ENCODE peak calls at places on chromosome 7, in four cellular contexts. One of them, this sample, is unnamed.

GRCh38 chr7:44881610-44882009 is 3.7 kb downstream of the PURB start:
- DNase-seq in left ventricle myocardium inferior: no peak
- DNase-seq in skeletal muscle cell: peak; percentile 53
- DNase-seq in foreskin fibroblast: peak; percentile 65
- DNase-seq in this sample: no peak

GRCh38 chr7:99551329-99551728 is 585 bp downstream of the FAM200A start:
- DNase-seq in skeletal muscle cell: no peak
- DNase-seq in left ventricle myocardium inferior: no peak
- DNase-seq in foreskin fibroblast: peak; percentile 36
- DNase-seq in this sample: peak; percentile 70

GRCh38 chr7:110944966-110945644 is 145.8 kb upstream of the LRRN3 start:
- DNase-seq in foreskin fibroblast: peak; percentile 26
- DNase-seq in skeletal muscle cell: no peak
- DNase-seq in left ventricle myocardium inferior: no peak
- DNase-seq in this sample: no peak

GRCh38 chr7:85776691-85777363 is 590.0 kb upstream of the SEMA3D start:
- DNase-seq in foreskin fibroblast: peak; percentile 8
- DNase-seq in left ventricle myocardium inferior: no peak
- DNase-seq in skeletal muscle cell: no peak
- DNase-seq in this sample: no peak

GRCh38 chr7:77799078-77799964 is 748 bp downstream of the PHTF2 start:
- DNase-seq in skeletal muscle cell: no peak
- DNase-seq in foreskin fibroblast: peak; percentile 55
- DNase-seq in left ventricle myocardium inferior: peak; percentile 36
- DNase-seq in this sample: peak; percentile 46

GRCh38 chr7:8564296-8564695 is 130.9 kb downstream of the NXPH1 start:
- DNase-seq in left ventricle myocardium inferior: no peak
- DNase-seq in skeletal muscle cell: no peak
- DNase-seq in foreskin fibroblast: no peak
- DNase-seq in this sample: no peak

GRCh38 chr7:91249506-91250233 is 14.6 kb upstream of the FZD1 start:
- DNase-seq in foreskin fibroblast: peak; percentile 87
- DNase-seq in skeletal muscle cell: no peak
- DNase-seq in left ventricle myocardium inferior: no peak
- DNase-seq in this sample: no peak

GRCh38 chr7:137245186-137245585 is 98.3 kb downstream of the PTN start:
- DNase-seq in left ventricle myocardium inferior: no peak
- DNase-seq in skeletal muscle cell: no peak
- DNase-seq in foreskin fibroblast: peak; percentile 1
- DNase-seq in this sample: no peak

GRCh38 chr7:4833691-4834600 is 27.9 kb downstream of the PAPOLB start:
- DNase-seq in left ventricle myocardium inferior: no peak
- DNase-seq in skeletal muscle cell: no peak
- DNase-seq in foreskin fibroblast: no peak
- DNase-seq in this sample: no peak

GRCh38 chr7:123034106-123034505 is 38.6 kb upstream of the TAS2R16 start:
- DNase-seq in left ventricle myocardium inferior: no peak
- DNase-seq in skeletal muscle cell: no peak
- DNase-seq in foreskin fibroblast: no peak
- DNase-seq in this sample: no peak

GRCh38 chr7:30888783-30889182 is 22.9 kb upstream of the AQP1 start:
- DNase-seq in foreskin fibroblast: peak; percentile 95
- DNase-seq in left ventricle myocardium inferior: no peak
- DNase-seq in skeletal muscle cell: peak; percentile 64
- DNase-seq in this sample: peak; percentile 99

GRCh38 chr7:36475371-36475770 is 85.7 kb downstream of the ANLN start:
- DNase-seq in left ventricle myocardium inferior: no peak
- DNase-seq in foreskin fibroblast: no peak
- DNase-seq in skeletal muscle cell: no peak
- DNase-seq in this sample: no peak

GRCh38 chr7:36040679-36041078 is 112.4 kb upstream of the EEPD1 start:
- DNase-seq in skeletal muscle cell: no peak
- DNase-seq in left ventricle myocardium inferior: no peak
- DNase-seq in foreskin fibroblast: peak; percentile 58
- DNase-seq in this sample: peak; percentile 88

GRCh38 chr7:75639071-75639892 is 99.5 kb downstream of the HIP1 start:
- DNase-seq in left ventricle myocardium inferior: peak; percentile 53
- DNase-seq in foreskin fibroblast: peak; percentile 63
- DNase-seq in skeletal muscle cell: no peak
- DNase-seq in this sample: peak; percentile 94

GRCh38 chr7:45324683-45325237 is 167.2 kb downstream of the RAMP3 start:
- DNase-seq in skeletal muscle cell: no peak
- DNase-seq in left ventricle myocardium inferior: no peak
- DNase-seq in foreskin fibroblast: no peak
- DNase-seq in this sample: no peak

GRCh38 chr7:5222861-5223411 is 32.9 kb downstream of the WIPI2 start:
- DNase-seq in left ventricle myocardium inferior: no peak
- DNase-seq in foreskin fibroblast: no peak
- DNase-seq in skeletal muscle cell: no peak
- DNase-seq in this sample: no peak

GRCh38 chr7:81846398-81846797 is 76.6 kb upstream of the HGF start:
- DNase-seq in foreskin fibroblast: peak; percentile 78
- DNase-seq in skeletal muscle cell: peak; percentile 56
- DNase-seq in left ventricle myocardium inferior: no peak
- DNase-seq in this sample: peak; percentile 1

GRCh38 chr7:152120210-152120609 is 94.7 kb downstream of the GALNT11 start:
- DNase-seq in foreskin fibroblast: no peak
- DNase-seq in left ventricle myocardium inferior: no peak
- DNase-seq in skeletal muscle cell: no peak
- DNase-seq in this sample: no peak

GRCh38 chr7:153948055-153948454 is 104.1 kb upstream of the DPP6 start:
- DNase-seq in skeletal muscle cell: no peak
- DNase-seq in left ventricle myocardium inferior: no peak
- DNase-seq in foreskin fibroblast: no peak
- DNase-seq in this sample: no peak

GRCh38 chr7:30412810-30413504 is 65.6 kb downstream of the NOD1 start:
- DNase-seq in foreskin fibroblast: peak; percentile 88
- DNase-seq in skeletal muscle cell: peak; percentile 49
- DNase-seq in left ventricle myocardium inferior: no peak
- DNase-seq in this sample: peak; percentile 95

GRCh38 chr7:2710256-2710655 is 22.3 kb downstream of the AMZ1 start:
- DNase-seq in skeletal muscle cell: no peak
- DNase-seq in left ventricle myocardium inferior: no peak
- DNase-seq in foreskin fibroblast: no peak
- DNase-seq in this sample: no peak

GRCh38 chr7:133126422-133126821 is 44.5 kb upstream of the CHCHD3 start:
- DNase-seq in foreskin fibroblast: no peak
- DNase-seq in skeletal muscle cell: no peak
- DNase-seq in left ventricle myocardium inferior: no peak
- DNase-seq in this sample: no peak

GRCh38 chr7:36726311-36726710 is 2.0 kb upstream of the AOAH start:
- DNase-seq in skeletal muscle cell: no peak
- DNase-seq in foreskin fibroblast: no peak
- DNase-seq in left ventricle myocardium inferior: no peak
- DNase-seq in this sample: no peak

GRCh38 chr7:37182011-37182478 is 266.6 kb downstream of the ELMO1 start:
- DNase-seq in foreskin fibroblast: peak; percentile 77
- DNase-seq in left ventricle myocardium inferior: peak; percentile 78
- DNase-seq in skeletal muscle cell: peak; percentile 17
- DNase-seq in this sample: peak; percentile 83

GRCh38 chr7:136687693-136688322 is 180.6 kb upstream of the CHRM2 start:
- DNase-seq in foreskin fibroblast: peak; percentile 9
- DNase-seq in left ventricle myocardium inferior: no peak
- DNase-seq in skeletal muscle cell: no peak
- DNase-seq in this sample: peak; percentile 23

GRCh38 chr7:82699773-82700186 is 256.2 kb upstream of the CACNA2D1 start:
- DNase-seq in foreskin fibroblast: peak; percentile 83
- DNase-seq in skeletal muscle cell: no peak
- DNase-seq in left ventricle myocardium inferior: no peak
- DNase-seq in this sample: peak; percentile 36

GRCh38 chr7:74671573-74671972 is 14.1 kb downstream of the GTF2I start:
- DNase-seq in left ventricle myocardium inferior: no peak
- DNase-seq in foreskin fibroblast: no peak
- DNase-seq in skeletal muscle cell: no peak
- DNase-seq in this sample: no peak

GRCh38 chr7:155769701-155770100 is 42.6 kb downstream of the SHH start:
- DNase-seq in left ventricle myocardium inferior: no peak
- DNase-seq in skeletal muscle cell: no peak
- DNase-seq in foreskin fibroblast: peak; percentile 79
- DNase-seq in this sample: no peak

GRCh38 chr7:70459546-70459945 is 672.4 kb upstream of the GALNT17 start:
- DNase-seq in left ventricle myocardium inferior: no peak
- DNase-seq in skeletal muscle cell: no peak
- DNase-seq in foreskin fibroblast: no peak
- DNase-seq in this sample: no peak

GRCh38 chr7:114158275-114158674 is 239.5 kb upstream of the PPP1R3A start:
- DNase-seq in left ventricle myocardium inferior: no peak
- DNase-seq in foreskin fibroblast: no peak
- DNase-seq in skeletal muscle cell: no peak
- DNase-seq in this sample: no peak

GRCh38 chr7:102973096-102973802 is 60.4 kb downstream of the LRRC17 start:
- DNase-seq in skeletal muscle cell: no peak
- DNase-seq in foreskin fibroblast: no peak
- DNase-seq in left ventricle myocardium inferior: no peak
- DNase-seq in this sample: no peak

GRCh38 chr7:141631525-141631924 is 70.4 kb downstream of the DENND11 start:
- DNase-seq in left ventricle myocardium inferior: no peak
- DNase-seq in foreskin fibroblast: no peak
- DNase-seq in skeletal muscle cell: no peak
- DNase-seq in this sample: no peak

GRCh38 chr7:116265881-116266280 is 55.5 kb downstream of the TES start:
- DNase-seq in left ventricle myocardium inferior: no peak
- DNase-seq in foreskin fibroblast: peak; percentile 60
- DNase-seq in skeletal muscle cell: no peak
- DNase-seq in this sample: no peak

GRCh38 chr7:106273009-106273695 is 11.6 kb downstream of the NAMPT start:
- DNase-seq in skeletal muscle cell: no peak
- DNase-seq in left ventricle myocardium inferior: no peak
- DNase-seq in foreskin fibroblast: no peak
- DNase-seq in this sample: no peak

GRCh38 chr7:73891178-73891885 is 30.4 kb downstream of the TMEM270 start:
- DNase-seq in left ventricle myocardium inferior: no peak
- DNase-seq in skeletal muscle cell: no peak
- DNase-seq in foreskin fibroblast: peak; percentile 43
- DNase-seq in this sample: peak; percentile 88

DNA sequence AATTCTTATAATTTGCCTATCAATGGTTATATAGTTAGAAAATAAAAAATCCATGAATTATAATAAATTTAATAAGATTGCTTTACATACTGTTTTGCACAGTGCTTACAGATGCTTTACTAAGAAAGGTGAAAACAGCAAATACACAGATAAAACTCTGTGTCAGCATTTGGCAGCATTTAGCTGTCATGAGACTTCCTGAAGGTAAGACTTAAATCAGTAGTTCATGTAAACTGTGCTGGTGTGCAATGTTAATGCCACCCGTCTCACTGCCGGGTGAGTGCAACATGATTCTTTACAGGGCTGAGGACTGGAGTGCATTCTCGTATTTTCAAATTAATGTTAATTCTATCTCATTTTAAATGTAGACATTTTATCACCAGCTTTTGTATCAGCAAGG is 326.2 kb upstream of the POT1 start:
- DNase-seq in left ventricle myocardium inferior: no peak
- DNase-seq in skeletal muscle cell: no peak
- DNase-seq in foreskin fibroblast: no peak
- DNase-seq in this sample: no peak
- H3K4me3 ChIP-seq in left ventricle myocardium inferior: no peak overlapping the region
- H3K4me3 ChIP-seq in skeletal muscle cell: no peak overlapping the region
- H3K4me3 ChIP-seq in foreskin fibroblast: no peak overlapping the region
- H3K4me3 ChIP-seq in this sample: no peak overlapping the region

DNA sequence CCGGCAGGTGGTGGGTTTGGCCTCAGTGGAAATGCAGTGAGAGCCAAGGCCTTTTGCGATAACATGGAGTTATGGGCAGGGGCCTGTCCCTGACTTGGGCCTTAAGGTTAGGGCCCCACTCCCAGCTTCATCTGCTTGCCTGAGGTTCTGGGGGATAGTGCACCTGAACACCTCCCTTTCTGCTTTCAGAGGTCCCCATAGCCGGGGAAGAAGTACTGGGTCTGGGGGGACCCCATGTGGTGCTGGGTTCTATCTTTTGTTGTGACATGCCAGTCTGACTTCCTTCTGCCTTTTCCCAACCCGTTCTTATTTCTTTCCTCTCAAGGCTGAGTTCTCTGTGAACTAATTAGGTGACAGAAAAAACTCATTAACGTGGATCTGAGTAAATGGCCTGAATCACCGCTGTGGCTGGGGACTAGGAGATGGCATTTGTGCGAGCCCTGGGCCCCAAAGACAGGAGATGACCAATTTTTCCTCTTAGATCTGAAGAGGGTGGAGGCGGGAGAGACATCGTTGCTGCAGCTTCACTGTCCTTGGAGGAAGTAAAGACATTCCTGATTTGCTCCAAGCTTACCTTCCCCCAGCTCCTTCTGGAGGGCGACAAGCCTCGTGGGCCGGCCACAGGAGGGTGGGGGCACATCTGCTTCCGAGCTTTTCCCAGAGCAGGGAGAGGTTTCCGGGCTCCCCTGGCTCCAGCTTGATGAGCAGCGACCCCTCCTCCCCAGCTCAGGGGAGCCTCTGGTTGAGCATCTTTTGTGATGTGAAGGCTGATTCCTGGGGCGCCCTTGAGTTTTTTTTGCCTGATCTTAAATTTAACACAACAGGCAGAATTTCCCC is 2.0 kb downstream of the AGAP3 start:
- DNase-seq in skeletal muscle cell: no peak
- DNase-seq in foreskin fibroblast: peak; percentile 58
- DNase-seq in left ventricle myocardium inferior: no peak
- DNase-seq in this sample: peak; percentile 89
- H3K4me3 ChIP-seq in skeletal muscle cell: peak overlapping the region; percentile 77
- H3K4me3 ChIP-seq in foreskin fibroblast: peak overlapping the region; percentile 74
- H3K4me3 ChIP-seq in left ventricle myocardium inferior: peak overlapping the region; percentile 90
- H3K4me3 ChIP-seq in this sample: peak overlapping the region; percentile 91

GRCh38 chr7:144709066-144709465 is 126.8 kb downstream of the TPK1 start:
- DNase-seq in foreskin fibroblast: no peak
- DNase-seq in left ventricle myocardium inferior: no peak
- DNase-seq in skeletal muscle cell: no peak
- DNase-seq in this sample: no peak
- H3K4me3 ChIP-seq in foreskin fibroblast: no peak overlapping the region
- H3K4me3 ChIP-seq in left ventricle myocardium inferior: no peak overlapping the region
- H3K4me3 ChIP-seq in skeletal muscle cell: no peak overlapping the region
- H3K4me3 ChIP-seq in this sample: no peak overlapping the region

GRCh38 chr7:131943616-131944015 is 387.2 kb upstream of the PODXL start:
- DNase-seq in left ventricle myocardium inferior: no peak
- DNase-seq in skeletal muscle cell: no peak
- DNase-seq in foreskin fibroblast: no peak
- DNase-seq in this sample: no peak

GRCh38 chr7:131943211-131943610 is 386.8 kb upstream of the PODXL start:
- DNase-seq in left ventricle myocardium inferior: no peak
- DNase-seq in foreskin fibroblast: no peak
- DNase-seq in skeletal muscle cell: no peak
- DNase-seq in this sample: no peak

GRCh38 chr7:131944556-131945069 is 388.2 kb upstream of the PODXL start:
- DNase-seq in left ventricle myocardium inferior: no peak
- DNase-seq in foreskin fibroblast: no peak
- DNase-seq in skeletal muscle cell: no peak
- DNase-seq in this sample: no peak

GRCh38 chr7:131945948-131946525 is 389.6 kb upstream of the PODXL start:
- DNase-seq in left ventricle myocardium inferior: no peak
- DNase-seq in foreskin fibroblast: no peak
- DNase-seq in skeletal muscle cell: no peak
- DNase-seq in this sample: no peak

GRCh38 chr7:131945313-131945831 is 388.9 kb upstream of the PODXL start:
- DNase-seq in foreskin fibroblast: peak; percentile 65
- DNase-seq in skeletal muscle cell: no peak
- DNase-seq in left ventricle myocardium inferior: peak; percentile 30
- DNase-seq in this sample: peak; percentile 90
- H3K4me3 ChIP-seq in foreskin fibroblast: peak overlapping the region; percentile 29
- H3K4me3 ChIP-seq in skeletal muscle cell: peak overlapping the region; percentile 26
- H3K4me3 ChIP-seq in left ventricle myocardium inferior: peak overlapping the region; percentile 52
- H3K4me3 ChIP-seq in this sample: no peak overlapping the region